ENCODE peak calls at places on chromosomes 16 and 17, in four cellular contexts. One of them, this sample, is unnamed.

GRCh38 chr17:45405250-45406086 is 27.2 kb downstream of the ARHGAP27 start:
- DNase-seq in H9: peak
- DNase-seq in NCI-H1105 treated with DMSO at 0.1 percent for 48 hours: no peak
- DNase-seq in NCI-H2081 treated with DMSO at 0.1 percent for 48 hours: no peak
- DNase-seq in this sample: peak

GRCh38 chr17:68591583-68591982 is 9.6 kb downstream of the FAM20A start:
- DNase-seq in H9: peak
- DNase-seq in NCI-H1105 treated with DMSO at 0.1 percent for 48 hours: no peak
- DNase-seq in NCI-H2081 treated with DMSO at 0.1 percent for 48 hours: no peak
- DNase-seq in this sample: peak

GRCh38 chr17:78063489-78063888 is 65.1 kb downstream of the TMC6 start:
- DNase-seq in H9: no peak
- DNase-seq in NCI-H1105 treated with DMSO at 0.1 percent for 48 hours: no peak
- DNase-seq in NCI-H2081 treated with DMSO at 0.1 percent for 48 hours: no peak
- DNase-seq in this sample: no peak

GRCh38 chr17:67157732-67158639 is 87.0 kb downstream of the HELZ start:
- DNase-seq in H9: no peak
- DNase-seq in NCI-H1105 treated with DMSO at 0.1 percent for 48 hours: peak
- DNase-seq in NCI-H2081 treated with DMSO at 0.1 percent for 48 hours: no peak
- DNase-seq in this sample: peak

GRCh38 chr16:71807905-71808592 is 585 bp downstream of the AP1G1 start:
- DNase-seq in H9: no peak
- DNase-seq in NCI-H1105 treated with DMSO at 0.1 percent for 48 hours: no peak
- DNase-seq in NCI-H2081 treated with DMSO at 0.1 percent for 48 hours: no peak
- DNase-seq in this sample: peak

GRCh38 chr17:43722921-43723665 is 35.5 kb downstream of the SOST start:
- DNase-seq in H9: no peak
- DNase-seq in NCI-H1105 treated with DMSO at 0.1 percent for 48 hours: no peak
- DNase-seq in NCI-H2081 treated with DMSO at 0.1 percent for 48 hours: no peak
- DNase-seq in this sample: peak

GRCh38 chr16:28532940-28533647 is 5.7 kb downstream of the NUPR1 start:
- DNase-seq in H9: no peak
- DNase-seq in NCI-H1105 treated with DMSO at 0.1 percent for 48 hours: no peak
- DNase-seq in NCI-H2081 treated with DMSO at 0.1 percent for 48 hours: no peak
- DNase-seq in this sample: no peak

GRCh38 chr16:89304181-89304851 is 86.8 kb downstream of the ZNF778 start:
- DNase-seq in H9: no peak
- DNase-seq in NCI-H1105 treated with DMSO at 0.1 percent for 48 hours: no peak
- DNase-seq in NCI-H2081 treated with DMSO at 0.1 percent for 48 hours: no peak
- DNase-seq in this sample: no peak

GRCh38 chr16:54744998-54745397 is 185.7 kb upstream of the IRX5 start:
- DNase-seq in H9: no peak
- DNase-seq in NCI-H1105 treated with DMSO at 0.1 percent for 48 hours: no peak
- DNase-seq in NCI-H2081 treated with DMSO at 0.1 percent for 48 hours: no peak
- DNase-seq in this sample: no peak

GRCh38 chr17:78176548-78177025 is 8.2 kb downstream of the SYNGR2 start:
- DNase-seq in H9: peak
- DNase-seq in NCI-H1105 treated with DMSO at 0.1 percent for 48 hours: no peak
- DNase-seq in NCI-H2081 treated with DMSO at 0.1 percent for 48 hours: no peak
- DNase-seq in this sample: peak

GRCh38 chr17:40540448-40540847 is 24.8 kb downstream of the CCR7 start:
- DNase-seq in H9: no peak
- DNase-seq in NCI-H1105 treated with DMSO at 0.1 percent for 48 hours: no peak
- DNase-seq in NCI-H2081 treated with DMSO at 0.1 percent for 48 hours: no peak
- DNase-seq in this sample: no peak

GRCh38 chr16:85211247-85211910 is 99.1 kb upstream of the CIBAR2 start:
- DNase-seq in H9: no peak
- DNase-seq in NCI-H1105 treated with DMSO at 0.1 percent for 48 hours: no peak
- DNase-seq in NCI-H2081 treated with DMSO at 0.1 percent for 48 hours: no peak
- DNase-seq in this sample: no peak

GRCh38 chr16:11583171-11583570 is 3.5 kb downstream of the LITAF start:
- DNase-seq in H9: no peak
- DNase-seq in NCI-H1105 treated with DMSO at 0.1 percent for 48 hours: no peak
- DNase-seq in NCI-H2081 treated with DMSO at 0.1 percent for 48 hours: no peak
- DNase-seq in this sample: no peak

GRCh38 chr16:85398050-85398451 is 215.1 kb upstream of the GSE1 start:
- DNase-seq in H9: no peak
- DNase-seq in NCI-H1105 treated with DMSO at 0.1 percent for 48 hours: no peak
- DNase-seq in NCI-H2081 treated with DMSO at 0.1 percent for 48 hours: no peak
- DNase-seq in this sample: no peak

GRCh38 chr17:79811036-79811887 is 14.4 kb upstream of the CBX8 start:
- DNase-seq in H9: peak
- DNase-seq in NCI-H1105 treated with DMSO at 0.1 percent for 48 hours: peak
- DNase-seq in NCI-H2081 treated with DMSO at 0.1 percent for 48 hours: no peak
- DNase-seq in this sample: peak

GRCh38 chr17:64491034-64491860 is 5.6 kb downstream of the POLG2 start:
- DNase-seq in H9: no peak
- DNase-seq in NCI-H1105 treated with DMSO at 0.1 percent for 48 hours: no peak
- DNase-seq in NCI-H2081 treated with DMSO at 0.1 percent for 48 hours: no peak
- DNase-seq in this sample: no peak

GRCh38 chr17:35889241-35889640 is 9.1 kb upstream of the CCL5 start:
- DNase-seq in H9: no peak
- DNase-seq in NCI-H1105 treated with DMSO at 0.1 percent for 48 hours: no peak
- DNase-seq in NCI-H2081 treated with DMSO at 0.1 percent for 48 hours: no peak
- DNase-seq in this sample: no peak

GRCh38 chr17:29585080-29585751 is 4.2 kb downstream of the GIT1 start:
- DNase-seq in H9: no peak
- DNase-seq in NCI-H1105 treated with DMSO at 0.1 percent for 48 hours: no peak
- DNase-seq in NCI-H2081 treated with DMSO at 0.1 percent for 48 hours: no peak
- DNase-seq in this sample: peak

GRCh38 chr17:4411201-4411600 is 22.5 kb upstream of the SPNS3 start:
- DNase-seq in H9: no peak
- DNase-seq in NCI-H1105 treated with DMSO at 0.1 percent for 48 hours: no peak
- DNase-seq in NCI-H2081 treated with DMSO at 0.1 percent for 48 hours: no peak
- DNase-seq in this sample: no peak

GRCh38 chr16:73166394-73166971 is 118.6 kb upstream of the ZFHX3 start:
- DNase-seq in H9: no peak
- DNase-seq in NCI-H1105 treated with DMSO at 0.1 percent for 48 hours: no peak
- DNase-seq in NCI-H2081 treated with DMSO at 0.1 percent for 48 hours: no peak
- DNase-seq in this sample: peak

GRCh38 chr16:14444979-14445810 is 184.9 kb downstream of the PARN start:
- DNase-seq in H9: no peak
- DNase-seq in NCI-H1105 treated with DMSO at 0.1 percent for 48 hours: no peak
- DNase-seq in NCI-H2081 treated with DMSO at 0.1 percent for 48 hours: no peak
- DNase-seq in this sample: no peak

GRCh38 chr17:28968914-28969295 is 17.6 kb upstream of the PHF12 start:
- DNase-seq in H9: no peak
- DNase-seq in NCI-H1105 treated with DMSO at 0.1 percent for 48 hours: no peak
- DNase-seq in NCI-H2081 treated with DMSO at 0.1 percent for 48 hours: no peak
- DNase-seq in this sample: no peak

GRCh38 chr17:30161601-30162000 is 45.0 kb downstream of the NSRP1 start:
- DNase-seq in H9: no peak
- DNase-seq in NCI-H1105 treated with DMSO at 0.1 percent for 48 hours: no peak
- DNase-seq in NCI-H2081 treated with DMSO at 0.1 percent for 48 hours: no peak
- DNase-seq in this sample: no peak

GRCh38 chr16:77780378-77780837 is 8.0 kb upstream of the VAT1L start:
- DNase-seq in H9: no peak
- DNase-seq in NCI-H1105 treated with DMSO at 0.1 percent for 48 hours: no peak
- DNase-seq in NCI-H2081 treated with DMSO at 0.1 percent for 48 hours: no peak
- DNase-seq in this sample: no peak

GRCh38 chr17:8122391-8122922 is 1.4 kb downstream of the HES7 start:
- DNase-seq in H9: peak
- DNase-seq in NCI-H1105 treated with DMSO at 0.1 percent for 48 hours: peak
- DNase-seq in NCI-H2081 treated with DMSO at 0.1 percent for 48 hours: no peak
- DNase-seq in this sample: peak

GRCh38 chr16:15811778-15812750 is 44.8 kb downstream of the MYH11 start:
- DNase-seq in H9: no peak
- DNase-seq in NCI-H1105 treated with DMSO at 0.1 percent for 48 hours: no peak
- DNase-seq in NCI-H2081 treated with DMSO at 0.1 percent for 48 hours: no peak
- DNase-seq in this sample: no peak

GRCh38 chr16:73032548-73033270 is 15.2 kb downstream of the ZFHX3 start:
- DNase-seq in H9: peak
- DNase-seq in NCI-H1105 treated with DMSO at 0.1 percent for 48 hours: no peak
- DNase-seq in NCI-H2081 treated with DMSO at 0.1 percent for 48 hours: no peak
- DNase-seq in this sample: peak

GRCh38 chr17:6286239-6286638 is 148.7 kb downstream of the AIPL1 start:
- DNase-seq in H9: peak
- DNase-seq in NCI-H1105 treated with DMSO at 0.1 percent for 48 hours: no peak
- DNase-seq in NCI-H2081 treated with DMSO at 0.1 percent for 48 hours: no peak
- DNase-seq in this sample: peak

GRCh38 chr17:74937064-74938051 is 1.7 kb downstream of the OTOP3 start:
- DNase-seq in H9: no peak
- DNase-seq in NCI-H1105 treated with DMSO at 0.1 percent for 48 hours: no peak
- DNase-seq in NCI-H2081 treated with DMSO at 0.1 percent for 48 hours: no peak
- DNase-seq in this sample: peak

GRCh38 chr17:4934173-4934979 is 2.3 kb downstream of the GP1BA start:
- DNase-seq in H9: peak
- DNase-seq in NCI-H1105 treated with DMSO at 0.1 percent for 48 hours: peak
- DNase-seq in NCI-H2081 treated with DMSO at 0.1 percent for 48 hours: no peak
- DNase-seq in this sample: peak

GRCh38 chr16:62050793-62051192 is 14.6 kb upstream of the CDH8 start:
- DNase-seq in H9: no peak
- DNase-seq in NCI-H1105 treated with DMSO at 0.1 percent for 48 hours: no peak
- DNase-seq in NCI-H2081 treated with DMSO at 0.1 percent for 48 hours: no peak
- DNase-seq in this sample: no peak